ENCODE peak calls at places on chromosome 4, in six cellular contexts. O, M, Y, X, K and Z are unnamed samples.

GRCh38 chr4:152534541-152535231 is 1.2 kb downstream of the FBXW7 start:
- DNase-seq in O (peak; percentile 55), M (peak; percentile 39), Y (peak; percentile 31), X (peak; percentile 38), K (peak; percentile 31), Z (peak; percentile 7)

GRCh38 chr4:88177981-88178632 is 19.7 kb upstream of the ABCG2 start:
- DNase-seq in O (peak; percentile 55), M (peak; percentile 75), Y (no peak), X (no peak), K (peak; percentile 68), Z (peak; percentile 26)

GRCh38 chr4:165016971-165017370 is 14.8 kb upstream of the TRIM60 start:
- DNase-seq in O (peak; percentile 27), M (peak; percentile 43), Y (no peak), X (no peak), K (peak; percentile 2), Z (no peak)

GRCh38 chr4:169818063-169818679 is 60.4 kb upstream of the HPF1 start:
- DNase-seq in O (no peak), M (no peak), Y (no peak), X (no peak), K (no peak), Z (peak; percentile 30)

GRCh38 chr4:856468-856901 is 30.6 kb upstream of the CPLX1 start:
- DNase-seq in O (no peak), M (no peak), Y (no peak), X (no peak), K (no peak), Z (no peak)

GRCh38 chr4:84530871-84531270 is 31.8 kb upstream of the NKX6-1 start:
- DNase-seq in O (no peak), M (no peak), Y (no peak), X (no peak), K (peak; percentile 5), Z (no peak)

GRCh38 chr4:76811604-76812412 is 86.1 kb downstream of the SOWAHB start:
- DNase-seq in O (peak; percentile 48), M (no peak), Y (no peak), X (peak; percentile 45), K (peak; percentile 66), Z (no peak)

GRCh38 chr4:86934147-86934771 is 552 bp upstream of the AFF1 start:
- DNase-seq in O (no peak), M (no peak), Y (no peak), X (no peak), K (no peak), Z (no peak)

GRCh38 chr4:147136308-147136707 is 190.6 kb upstream of the TTC29 start:
- DNase-seq in O (no peak), M (no peak), Y (no peak), X (peak; percentile 37), K (peak; percentile 96), Z (no peak)

GRCh38 chr4:177356191-177356590 is 46.5 kb downstream of the NEIL3 start:
- DNase-seq in O (no peak), M (no peak), Y (no peak), X (no peak), K (no peak), Z (no peak)

GRCh38 chr4:176306837-176307590 is 12.8 kb upstream of the SPCS3 start:
- DNase-seq in O (no peak), M (no peak), Y (no peak), X (no peak), K (no peak), Z (no peak)

GRCh38 chr4:56803473-56803872 is 18.0 kb downstream of the SPINK2 start:
- DNase-seq in O (no peak), M (no peak), Y (no peak), X (no peak), K (no peak), Z (no peak)

GRCh38 chr4:139913995-139914394 is 240.0 kb downstream of the MAML3 start:
- DNase-seq in O (peak; percentile 30), M (no peak), Y (no peak), X (no peak), K (peak; percentile 84), Z (no peak)

GRCh38 chr4:185282968-185283367 is 73.6 kb downstream of the SNX25 start:
- DNase-seq in O (no peak), M (peak; percentile 43), Y (no peak), X (no peak), K (peak; percentile 24), Z (no peak)

GRCh38 chr4:142977182-142977581 is 131.1 kb upstream of the INPP4B start:
- DNase-seq in O (no peak), M (no peak), Y (no peak), X (no peak), K (no peak), Z (no peak)

GRCh38 chr4:41268721-41269517 is 12.2 kb downstream of the UCHL1 start:
- DNase-seq in O (no peak), M (no peak), Y (no peak), X (no peak), K (no peak), Z (no peak)

GRCh38 chr4:63459329-63459728 is 949.9 kb downstream of the TECRL start:
- DNase-seq in O (no peak), M (no peak), Y (no peak), X (no peak), K (no peak), Z (no peak)

GRCh38 chr4:92969650-92970370 is 666.0 kb downstream of the GRID2 start:
- DNase-seq in O (peak; percentile 64), M (peak; percentile 10), Y (no peak), X (no peak), K (peak; percentile 87), Z (no peak)

GRCh38 chr4:18593297-18594002 is 571.9 kb upstream of the LCORL start:
- DNase-seq in O (peak; percentile 80), M (peak; percentile 80), Y (peak; percentile 22), X (no peak), K (peak; percentile 84), Z (peak; percentile 93)

GRCh38 chr4:129972257-129972656 is 876.3 kb downstream of the C4orf33 start:
- DNase-seq in O (no peak), M (peak; percentile 24), Y (no peak), X (no peak), K (no peak), Z (no peak)

GRCh38 chr4:1786544-1787362 is 6.3 kb upstream of the FGFR3 start:
- DNase-seq in O (no peak), M (no peak), Y (no peak), X (no peak), K (no peak), Z (no peak)

GRCh38 chr4:30716671-30717207 is 3.4 kb upstream of the PCDH7 start:
- DNase-seq in O (no peak), M (no peak), Y (no peak), X (no peak), K (peak; percentile 44), Z (peak; percentile 27)

GRCh38 chr4:26074672-26075071 is 160.7 kb downstream of the SMIM20 start:
- DNase-seq in O (no peak), M (no peak), Y (peak; percentile 38), X (no peak), K (no peak), Z (peak; percentile 35)

GRCh38 chr4:53127365-53127764 is 238.5 kb downstream of the SCFD2 start:
- DNase-seq in O (no peak), M (no peak), Y (no peak), X (no peak), K (no peak), Z (no peak)

GRCh38 chr4:181832305-181832704 is 410.9 kb upstream of the TENM3 start:
- DNase-seq in O (no peak), M (no peak), Y (no peak), X (no peak), K (no peak), Z (no peak)

GRCh38 chr4:55395529-55396304 is at the start of gene TMEM165:
- DNase-seq in O (peak; percentile 95), M (peak; percentile 97), Y (peak; percentile 77), X (peak; percentile 92), K (peak; percentile 90), Z (peak; percentile 85)

GRCh38 chr4:185792384-185793146 is 19.4 kb downstream of the SORBS2 start:
- DNase-seq in O (peak; percentile 78), M (peak; percentile 21), Y (no peak), X (no peak), K (peak; percentile 95), Z (no peak)

GRCh38 chr4:37591349-37591748 is 94.8 kb downstream of the RELL1 start:
- DNase-seq in O (no peak), M (no peak), Y (no peak), X (no peak), K (no peak), Z (no peak)

GRCh38 chr4:101031971-101032370 is 315.4 kb downstream of the PPP3CA start:
- DNase-seq in O (no peak), M (peak; percentile 44), Y (no peak), X (no peak), K (no peak), Z (no peak)

GRCh38 chr4:10733016-10733415 is 48.4 kb upstream of the CLNK start:
- DNase-seq in O (no peak), M (no peak), Y (no peak), X (no peak), K (no peak), Z (no peak)